ENCODE peak calls at places on chromosomes 6 and 20, in five cellular contexts. U is fibroblast of pulmonary artery; L is DMS153; C is activated T-cell treated with anti-CD3 and anti-CD28 coated beads, Interleukin-2, amount 50 U/mL, for 72 hours; O is HCT116. N is an unnamed sample.

GRCh38 chr6:105611606-105612005 is 208.7 kb upstream of the PREP start:
- DNase-seq in C (no peak), L (no peak), U (peak; percentile 10), O (no peak), N (no peak)

GRCh38 chr6:33424855-33425667 is 5.2 kb downstream of the SYNGAP1 start:
- DNase-seq in C (no peak), O (no peak), L (no peak), U (no peak), N (no peak)

GRCh38 chr6:85354761-85355618 is 94.9 kb upstream of the NT5E start:
- DNase-seq in C (peak; percentile 70), O (peak; percentile 57), U (peak; percentile 80), L (peak; percentile 27), N (peak; percentile 69)

GRCh38 chr20:17909745-17910345 is 58.7 kb downstream of the SNX5 start:
- DNase-seq in U (peak; percentile 35), L (no peak), C (no peak), O (no peak), N (no peak)

GRCh38 chr20:51486197-51487005 is 56.1 kb downstream of the NFATC2 start:
- DNase-seq in L (no peak), C (no peak), O (no peak), U (no peak), N (peak; percentile 40)

GRCh38 chr6:169972736-169973135 is 221.3 kb downstream of the ERMARD start:
- DNase-seq in U (no peak), C (no peak), O (no peak), L (no peak), N (no peak)

GRCh38 chr6:120899932-120900331 is 434.3 kb downstream of the TBC1D32 start:
- DNase-seq in U (no peak), L (no peak), C (no peak), O (no peak), N (no peak)

GRCh38 chr6:26122402-26122792 is 35.2 kb downstream of the HFE start:
- DNase-seq in L (no peak), O (no peak), U (no peak), C (peak; percentile 43), N (peak; percentile 85)

GRCh38 chr6:42453027-42453648 is 1.4 kb upstream of the TRERF1 start:
- DNase-seq in L (peak; percentile 82), O (peak; percentile 69), C (peak; percentile 83), U (peak; percentile 89), N (peak; percentile 93)

GRCh38 chr6:46191961-46192360 is 21.2 kb upstream of the ENPP5 start:
- DNase-seq in U (peak; percentile 39), O (no peak), C (no peak), L (no peak), N (peak; percentile 18)

GRCh38 chr20:53126185-53126584 is 154.0 kb downstream of the TSHZ2 start:
- DNase-seq in C (no peak), L (peak; percentile 65), U (no peak), O (no peak), N (no peak)

GRCh38 chr6:128919831-128920230 is 36.9 kb downstream of the LAMA2 start:
- DNase-seq in U (no peak), L (no peak), O (no peak), C (no peak), N (no peak)

GRCh38 chr6:47098570-47098993 is 56.5 kb upstream of the ADGRF1 start:
- DNase-seq in L (no peak), C (no peak), O (no peak), U (peak; percentile 96), N (peak; percentile 90)

GRCh38 chr20:34859826-34860545 is 12.7 kb downstream of the GGT7 start:
- DNase-seq in L (no peak), C (no peak), O (no peak), U (no peak), N (no peak)

GRCh38 chr20:48743807-48744206 is 84.0 kb downstream of the PREX1 start:
- DNase-seq in U (no peak), L (no peak), O (no peak), C (no peak), N (no peak)

GRCh38 chr6:61887425-61887824 is 398.6 kb downstream of the KHDRBS2 start:
- DNase-seq in C (no peak), O (no peak), L (no peak), U (no peak), N (peak; percentile 73)

GRCh38 chr6:121879149-121879548 is 443.7 kb downstream of the GJA1 start:
- DNase-seq in C (no peak), U (peak; percentile 67), L (no peak), O (no peak), N (no peak)

GRCh38 chr6:3522561-3523287 is 65.9 kb upstream of the SLC22A23 start:
- DNase-seq in L (no peak), U (peak; percentile 48), O (no peak), C (no peak), N (peak; percentile 43)

GRCh38 chr6:35035481-35036030 is 105.6 kb downstream of the TCP11 start:
- DNase-seq in C (no peak), U (no peak), O (no peak), L (peak; percentile 49), N (no peak)

GRCh38 chr20:986733-987355 is 15.3 kb downstream of the RSPO4 start:
- DNase-seq in U (no peak), O (peak; percentile 15), C (no peak), L (no peak), N (no peak)

GRCh38 chr20:63696311-63696627 is 183 bp upstream of the TNFRSF6B start:
- DNase-seq in L (no peak), C (no peak), U (no peak), O (peak; percentile 40), N (no peak)

GRCh38 chr6:166950443-166950821 is 5.9 kb downstream of the RNASET2 start:
- DNase-seq in U (no peak), O (no peak), L (no peak), C (peak; percentile 39), N (no peak)

GRCh38 chr6:36660771-36661471 is 17.6 kb upstream of the CDKN1A start:
- DNase-seq in L (no peak), U (no peak), C (no peak), O (no peak), N (no peak)

N was measured in mesenchymal stem cell.